ENCODE peak calls at places on chromosome 18, in four cellular contexts. F is HepG2, W is GM12878, E is H1. Y is an unnamed sample. For H3K4me1, the result is how much of the 10 kb centered on the place peaks cover.

GRCh38 chr18:2971741-2972552 is 41.0 kb downstream of the LPIN2 start:
- DNase-seq in F (no peak), W (peak), E (no peak), Y (no peak)

GRCh38 chr18:78295271-78295670 is 684.3 kb upstream of the SALL3 start:
- DNase-seq in F (no peak), W (no peak), E (no peak), Y (no peak)

GRCh38 chr18:39667905-39668304 is 2102.3 kb upstream of the CELF4 start:
- DNase-seq in F (no peak), W (no peak), E (no peak), Y (no peak)

GRCh38 chr18:318791-319291 is 51.0 kb upstream of the THOC1 start:
- DNase-seq in F (no peak), W (no peak), E (no peak), Y (no peak)

GRCh38 chr18:1958798-1959197 is 612.5 kb downstream of the METTL4 start:
- DNase-seq in F (no peak), W (no peak), E (no peak), Y (no peak)

GRCh38 chr18:56967032-56967431 is 179.9 kb upstream of the BOD1L2 start:
- DNase-seq in F (no peak), W (no peak), E (no peak), Y (peak)

GRCh38 chr18:38933322-38933721 is 1367.7 kb upstream of the CELF4 start:
- DNase-seq in F (no peak), W (no peak), E (no peak), Y (no peak)

GRCh38 chr18:5582054-5582453 is 38.3 kb upstream of the EPB41L3 start:
- DNase-seq in F (no peak), W (no peak), E (no peak), Y (peak)

GRCh38 chr18:79615091-79615490 is 64.5 kb upstream of the CTDP1 start:
- DNase-seq in F (no peak), W (no peak), E (peak), Y (no peak)

GRCh38 chr18:79402977-79403722 is 7.4 kb downstream of the NFATC1 start:
- DNase-seq in F (no peak), W (no peak), E (no peak), Y (no peak)

GRCh38 chr18:10419420-10420103 is 34.9 kb upstream of the APCDD1 start:
- DNase-seq in F (no peak), W (no peak), E (no peak), Y (no peak)

GRCh38 chr18:44887227-44887631 is 206.5 kb downstream of the SETBP1 start:
- DNase-seq in F (no peak), W (peak), E (no peak), Y (no peak)

GRCh38 chr18:8329186-8329771 is 280.0 kb upstream of the RAB12 start:
- DNase-seq in F (peak), W (no peak), E (no peak), Y (no peak)

DNA sequence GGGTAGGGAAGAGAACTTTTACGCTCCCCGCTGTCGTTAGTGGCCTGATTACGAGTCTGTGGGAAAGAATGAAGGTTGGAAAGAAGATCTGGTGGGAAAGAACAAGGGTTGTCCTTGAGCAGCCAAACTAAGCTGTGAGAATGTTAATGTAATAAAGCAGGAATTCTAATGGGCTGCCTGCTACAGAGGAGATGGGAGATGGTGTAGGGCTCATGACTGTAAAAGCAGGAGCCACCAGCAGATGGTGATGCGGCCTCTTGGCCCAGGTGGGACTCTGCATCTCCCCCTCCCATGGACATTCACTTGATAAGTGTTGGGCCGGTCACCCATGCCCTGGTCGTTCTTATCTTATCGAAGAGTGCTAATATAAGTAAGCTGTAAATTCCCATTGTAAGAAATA is 150.0 kb downstream of the NEDD4L start:
- DNase-seq in F (no peak), W (no peak), E (no peak), Y (no peak)
- TF ChIP-seq SUZ12 in F (no peak), W (no peak), E (no peak), Y (no peak)

GRCh38 chr18:49804096-49804495 is 9.2 kb downstream of the ACAA2 start:
- DNase-seq in F (no peak), W (no peak), E (no peak), Y (no peak)
- H3K4me1 ChIP-seq in F (under half), W (under half), E (under half), Y (under half)

GRCh38 chr18:58965291-58965929 is 100.7 kb downstream of the ZNF532 start:
- DNase-seq in F (no peak), W (no peak), E (no peak), Y (no peak)

GRCh38 chr18:58955738-58956137 is 91.1 kb downstream of the ZNF532 start:
- DNase-seq in F (no peak), W (no peak), E (no peak), Y (no peak)

GRCh38 chr18:58965930-58966662 is 101.4 kb downstream of the ZNF532 start:
- DNase-seq in F (no peak), W (no peak), E (no peak), Y (no peak)

GRCh38 chr18:58962331-58962730 is 97.7 kb downstream of the ZNF532 start:
- DNase-seq in F (no peak), W (no peak), E (no peak), Y (no peak)

DNA sequence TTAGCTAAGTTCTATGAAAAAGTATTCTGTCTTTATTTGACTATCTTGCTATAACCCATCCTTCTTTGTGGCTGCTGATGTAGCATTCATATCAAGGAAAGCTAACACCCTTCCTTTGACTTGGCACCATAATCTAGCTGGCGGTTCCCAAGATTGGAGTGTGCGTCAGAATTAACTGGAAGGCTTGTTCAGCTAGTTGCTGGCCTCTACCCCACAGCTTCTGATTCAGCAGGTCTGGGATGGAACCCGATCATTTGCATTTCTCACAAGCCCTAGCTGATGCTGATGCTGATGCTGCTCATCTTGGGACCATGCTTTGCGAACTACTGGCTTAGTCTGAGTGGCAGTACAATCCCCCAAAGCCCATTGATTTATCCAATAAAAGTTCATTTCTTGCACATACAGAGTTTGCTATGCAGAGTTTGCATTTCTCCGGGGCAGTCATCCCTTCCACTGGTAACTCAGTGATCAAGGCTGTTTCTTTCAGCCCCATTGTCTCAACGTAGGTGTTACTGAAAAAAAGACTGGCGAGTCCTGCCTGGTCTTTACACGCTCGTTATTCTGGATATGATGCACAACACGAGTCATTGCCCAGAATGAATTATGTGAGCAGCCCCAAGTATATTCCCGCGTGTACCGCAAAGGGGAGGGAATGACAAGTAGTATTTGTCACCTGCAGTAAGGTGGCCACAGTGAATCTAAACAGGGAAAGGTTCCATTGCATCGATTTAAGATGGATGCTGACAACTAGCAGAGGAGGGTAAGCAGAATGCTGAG is 96.5 kb downstream of the ZNF532 start:
- DNase-seq in F (no peak), W (no peak), E (no peak), Y (no peak)
- TF ChIP-seq ZNF274 in F (no peak), W (no peak), E (no peak), Y (no peak)

GRCh38 chr18:37393945-37394609 is 171.5 kb downstream of the CELF4 start:
- DNase-seq in F (no peak), W (no peak), E (peak), Y (peak)

GRCh38 chr18:37395631-37396030 is 170.0 kb downstream of the CELF4 start:
- DNase-seq in F (no peak), W (no peak), E (no peak), Y (no peak)

GRCh38 chr18:37394610-37394965 is 171.0 kb downstream of the CELF4 start:
- DNase-seq in F (no peak), W (no peak), E (no peak), Y (no peak)

GRCh38 chr18:37393221-37393828 is 172.3 kb downstream of the CELF4 start:
- DNase-seq in F (no peak), W (no peak), E (no peak), Y (no peak)

GRCh38 chr18:37395138-37395537 is 170.5 kb downstream of the CELF4 start:
- DNase-seq in F (no peak), W (no peak), E (no peak), Y (no peak)
- TF ChIP-seq SUZ12 in F (no peak), W (no peak), E (no peak), Y (no peak)

GRCh38 chr18:12579775-12580174 is 78.1 kb downstream of the SPIRE1 start:
- DNase-seq in F (no peak), W (no peak), E (no peak), Y (no peak)
- H3K4me1 ChIP-seq in F (under half), W (under half), E (under half), Y (under half)

GRCh38 chr18:52174220-52174619 is 165.8 kb upstream of the DCC start:
- DNase-seq in F (no peak), W (no peak), E (no peak), Y (no peak)
- TF ChIP-seq ZNF274 in F (no peak), W (no peak), E (no peak), Y (no peak)

GRCh38 chr18:54223568-54224241 is 764 bp downstream of the MBD2 start:
- DNase-seq in F (no peak), W (no peak), E (peak), Y (no peak)
- TF ChIP-seq SUZ12 in F (no peak), W (no peak), E (no peak), Y (no peak)

GRCh38 chr18:63292844-63293683 is 26.5 kb downstream of the BCL2 start:
- DNase-seq in F (no peak), W (no peak), E (no peak), Y (no peak)
- H3K4me1 ChIP-seq in F (under half), W (under half), E (under half), Y (under half)

DNA sequence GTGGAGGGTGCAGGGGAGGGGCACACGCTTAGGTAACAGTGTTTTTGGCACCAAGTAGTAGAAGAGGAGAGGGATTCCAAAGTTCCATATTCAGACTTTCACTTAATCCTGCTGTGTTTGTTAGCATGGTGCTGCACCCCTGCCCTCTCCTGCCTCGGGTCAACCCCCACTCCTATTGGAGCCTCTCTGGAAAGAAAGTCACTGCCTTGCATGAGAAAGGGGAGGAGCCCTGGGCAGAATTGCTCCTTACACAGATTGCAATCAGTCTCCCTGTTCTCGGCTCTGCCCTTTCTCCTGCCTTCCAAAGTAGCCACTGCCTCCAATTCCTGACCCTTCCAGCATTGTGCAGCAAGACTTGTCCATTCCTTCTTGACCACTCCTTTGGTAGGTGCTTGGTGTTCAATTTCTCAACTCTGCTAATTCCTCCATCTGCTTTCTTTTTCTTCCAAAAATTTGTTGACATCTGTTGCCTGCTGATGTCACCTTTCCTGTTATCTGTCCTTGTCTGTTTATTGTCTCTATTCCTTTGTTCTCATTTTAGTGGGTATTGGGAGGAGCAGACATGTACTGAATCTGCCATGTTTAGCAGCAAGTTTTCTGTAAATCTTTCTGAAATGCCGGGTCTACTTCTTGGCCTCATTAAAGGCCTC is 225.4 kb downstream of the LOXHD1 start:
- DNase-seq in F (no peak), W (no peak), E (no peak), Y (no peak)
- TF ChIP-seq ZNF274 in F (no peak), W (no peak), E (no peak), Y (no peak)